ENCODE peak calls at places on chromosomes 5 and 9, in nine cellular contexts. G, A, I, O, U, Z, V, H and C are unnamed samples.

GRCh38 chr5:138354926-138355378 is 2.5 kb downstream of the KDM3B start:
- DNase-seq in G (no peak), A (peak; percentile 73), I (no peak), O (no peak), U (peak; percentile 76), Z (no peak), V (peak; percentile 77), H (no peak), C (peak; percentile 93)

GRCh38 chr5:87340716-87341115 is 72.0 kb downstream of the CCNH start:
- DNase-seq in G (no peak), A (no peak), I (no peak), O (no peak), U (no peak), Z (no peak), V (no peak), H (no peak), C (no peak)

GRCh38 chr5:124030043-124030461 is 518.1 kb downstream of the CSNK1G3 start:
- DNase-seq in G (no peak), A (peak; percentile 12), I (no peak), O (no peak), U (no peak), Z (no peak), V (no peak), H (no peak), C (no peak)

GRCh38 chr5:10975915-10976314 is 214.9 kb upstream of the DAP start:
- DNase-seq in G (no peak), A (no peak), I (no peak), O (no peak), U (no peak), Z (no peak), V (no peak), H (no peak), C (no peak)

GRCh38 chr9:83451308-83451707 is 86.9 kb downstream of the FRMD3 start:
- DNase-seq in G (no peak), A (no peak), I (no peak), O (no peak), U (no peak), Z (no peak), V (no peak), H (no peak), C (no peak)

GRCh38 chr5:179820483-179821297 is at the start of gene SQSTM1:
- DNase-seq in G (peak; percentile 93), A (peak; percentile 92), I (peak; percentile 93), O (peak; percentile 97), U (no peak), Z (peak; percentile 88), V (peak; percentile 74), H (peak; percentile 55), C (peak; percentile 87)

GRCh38 chr9:123445116-123445515 is 89.1 kb downstream of the CRB2 start:
- DNase-seq in G (no peak), A (no peak), I (no peak), O (peak; percentile 35), U (no peak), Z (no peak), V (no peak), H (no peak), C (no peak)

GRCh38 chr9:97570899-97571298 is 62.3 kb downstream of the TSTD2 start:
- DNase-seq in G (no peak), A (no peak), I (peak; percentile 62), O (peak; percentile 54), U (no peak), Z (no peak), V (no peak), H (no peak), C (no peak)

GRCh38 chr5:32462618-32463017 is 18.1 kb upstream of the ZFR start:
- DNase-seq in G (no peak), A (no peak), I (no peak), O (no peak), U (peak; percentile 32), Z (no peak), V (peak; percentile 71), H (no peak), C (peak; percentile 53)

GRCh38 chr5:133688386-133688785 is 76.0 kb upstream of the FSTL4 start:
- DNase-seq in G (no peak), A (no peak), I (no peak), O (no peak), U (no peak), Z (no peak), V (no peak), H (no peak), C (no peak)

GRCh38 chr5:32173394-32174010 is 617 bp downstream of the GOLPH3 start:
- DNase-seq in G (no peak), A (peak; percentile 79), I (peak; percentile 82), O (peak; percentile 93), U (peak; percentile 51), Z (peak; percentile 77), V (peak; percentile 52), H (no peak), C (peak; percentile 63)

GRCh38 chr9:105405514-105406131 is 42.2 kb upstream of the FSD1L start:
- DNase-seq in G (no peak), A (peak; percentile 25), I (no peak), O (no peak), U (no peak), Z (no peak), V (peak; percentile 21), H (no peak), C (no peak)

GRCh38 chr5:92353107-92354030 is 970.3 kb upstream of the ARRDC3 start:
- DNase-seq in G (no peak), A (no peak), I (no peak), O (no peak), U (no peak), Z (no peak), V (peak; percentile 64), H (no peak), C (no peak)

GRCh38 chr5:94102849-94103248 is 361.4 kb upstream of the POU5F2 start:
- DNase-seq in G (no peak), A (no peak), I (no peak), O (no peak), U (no peak), Z (no peak), V (no peak), H (no peak), C (no peak)

GRCh38 chr5:72355706-72356299 is 35.6 kb downstream of the PTCD2 start:
- DNase-seq in G (no peak), A (peak; percentile 61), I (no peak), O (no peak), U (peak; percentile 26), Z (no peak), V (peak; percentile 22), H (no peak), C (peak; percentile 45)

GRCh38 chr9:100317706-100318105 is 35.0 kb downstream of the TEX10 start:
- DNase-seq in G (no peak), A (no peak), I (no peak), O (no peak), U (no peak), Z (no peak), V (no peak), H (no peak), C (no peak)

GRCh38 chr9:16241231-16241630 is 629.2 kb downstream of the BNC2 start:
- DNase-seq in G (no peak), A (no peak), I (no peak), O (no peak), U (no peak), Z (no peak), V (peak; percentile 84), H (peak; percentile 32), C (no peak)

GRCh38 chr5:160359816-160360215 is 10.6 kb downstream of the C1QTNF2 start:
- DNase-seq in G (no peak), A (no peak), I (no peak), O (no peak), U (no peak), Z (no peak), V (no peak), H (no peak), C (no peak)

GRCh38 chr5:121841900-121842299 is 9.8 kb upstream of the FTMT start:
- DNase-seq in G (no peak), A (no peak), I (no peak), O (no peak), U (no peak), Z (no peak), V (no peak), H (no peak), C (no peak)

DNA sequence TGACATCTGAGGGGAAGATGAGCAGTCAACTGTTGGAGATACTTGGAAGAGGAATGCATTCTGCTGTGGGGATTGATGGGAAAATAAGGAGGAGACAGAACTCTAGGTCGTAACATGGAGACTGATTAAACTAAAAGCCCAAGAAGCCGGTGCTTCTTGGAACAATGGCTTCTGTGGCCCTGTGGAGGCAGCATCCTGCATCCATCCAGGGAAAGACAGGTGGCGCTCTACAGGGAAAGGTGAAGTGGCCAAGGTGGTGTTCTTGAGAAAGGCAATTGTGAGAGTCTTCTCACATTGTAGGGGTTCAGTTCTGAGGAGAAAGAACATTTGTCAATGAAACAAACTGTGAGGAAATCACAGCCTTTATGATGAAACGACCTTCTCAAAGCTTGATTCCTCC is 31.2 kb downstream of the ZFAND5 start:
- DNase-seq in G (no peak), A (peak; percentile 29), I (no peak), O (no peak), U (no peak), Z (no peak), V (no peak), H (no peak), C (no peak)
- TF ChIP-seq CTCF in G (no peak), A (peak; percentile 50), I (peak; percentile 8), O (no peak), U (peak; percentile 9), Z (no peak), V (no peak), H (no peak), C (no peak)

GRCh38 chr5:131906668-131907067 is 38.8 kb downstream of the MEIKIN start:
- DNase-seq in G (no peak), A (no peak), I (no peak), O (no peak), U (no peak), Z (no peak), V (no peak), H (no peak), C (no peak)
- H3K27ac ChIP-seq in G (no peak overlapping the region), A (no peak overlapping the region), I (no peak overlapping the region), O (no peak overlapping the region), U (no peak overlapping the region), Z (no peak overlapping the region), V (no peak overlapping the region), H (no peak overlapping the region), C (no peak overlapping the region)

GRCh38 chr9:120338340-120338739 is 241.6 kb downstream of the CDK5RAP2 start:
- DNase-seq in G (no peak), A (no peak), I (no peak), O (no peak), U (no peak), Z (no peak), V (no peak), H (no peak), C (no peak)
- TF ChIP-seq CTCF in G (no peak), A (no peak), I (no peak), O (no peak), U (no peak), Z (no peak), V (no peak), H (no peak), C (no peak)

DNA sequence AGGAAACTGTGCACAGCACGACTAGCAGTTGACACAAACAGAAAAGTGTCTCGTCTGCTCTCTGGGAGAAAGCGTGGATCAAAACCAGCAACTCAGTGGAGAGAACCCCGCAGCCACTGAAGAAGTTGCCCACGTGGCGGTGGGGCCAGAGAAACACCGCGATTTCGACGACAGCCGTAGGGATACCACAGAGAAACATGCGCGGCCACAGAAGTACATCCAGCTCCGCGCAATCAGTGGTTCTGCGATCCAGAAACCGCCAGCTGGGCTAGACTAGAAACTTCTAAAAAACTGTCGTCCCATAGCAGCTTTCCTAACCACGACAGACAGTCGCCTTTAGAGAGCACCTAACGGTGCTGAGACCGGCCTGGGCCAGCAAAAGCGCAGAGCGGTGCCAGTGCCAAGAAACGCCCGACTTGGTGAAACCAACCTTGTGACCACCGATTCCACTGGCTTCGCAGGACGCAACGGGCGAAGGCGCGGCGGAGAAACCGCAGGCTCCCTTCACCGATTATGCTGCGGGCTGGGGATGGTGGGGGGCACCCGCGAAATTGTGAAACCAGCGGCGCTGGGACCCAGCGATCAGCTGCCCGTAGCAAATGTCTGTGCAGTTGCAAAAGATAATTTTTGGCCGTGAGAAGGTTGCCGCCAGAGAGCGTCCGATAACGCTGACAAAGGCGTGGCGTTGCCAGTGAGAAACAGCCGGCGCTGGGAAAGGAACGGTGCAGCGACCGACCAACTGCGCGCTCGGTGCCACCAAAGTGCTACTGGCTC is 2.7 kb upstream of the ANXA2R start:
- DNase-seq in G (no peak), A (peak; percentile 67), I (peak; percentile 82), O (peak; percentile 93), U (no peak), Z (peak; percentile 81), V (peak; percentile 70), H (no peak), C (no peak)
- H3K27ac ChIP-seq in G (peak overlapping the region; percentile 84), A (no peak overlapping the region), I (peak overlapping the region; percentile 100), O (peak overlapping the region; percentile 99), U (peak overlapping the region; percentile 93), Z (peak overlapping the region; percentile 98), V (peak overlapping the region; percentile 88), H (peak overlapping the region; percentile 98), C (peak overlapping the region; percentile 97)